ENCODE peak calls at places on chromosomes 7 and 10, in seven cellular contexts. One of them, this sample, is unnamed.

GRCh38 chr10:120328647-120329046 is 128.4 kb upstream of the PLPP4 start:
- DNase-seq in CD8-positive, alpha-beta memory T cell: no peak
- DNase-seq in neuronal stem cell: no peak
- DNase-seq in A549: no peak
- DNase-seq in GM23248: peak
- DNase-seq in hepatocyte: no peak
- DNase-seq in RWPE2: no peak
- DNase-seq in this sample: no peak

GRCh38 chr10:557792-558328 is 131.6 kb downstream of the DIP2C start:
- DNase-seq in CD8-positive, alpha-beta memory T cell: no peak
- DNase-seq in neuronal stem cell: no peak
- DNase-seq in A549: no peak
- DNase-seq in GM23248: peak
- DNase-seq in hepatocyte: no peak
- DNase-seq in RWPE2: no peak
- DNase-seq in this sample: no peak

GRCh38 chr7:134593530-134594392 is 44.9 kb downstream of the AKR1B15 start:
- DNase-seq in CD8-positive, alpha-beta memory T cell: no peak
- DNase-seq in neuronal stem cell: no peak
- DNase-seq in A549: peak
- DNase-seq in GM23248: peak
- DNase-seq in hepatocyte: peak
- DNase-seq in RWPE2: no peak
- DNase-seq in this sample: peak

GRCh38 chr10:69949770-69950169 is 102.9 kb upstream of the MACROH2A2 start:
- DNase-seq in CD8-positive, alpha-beta memory T cell: no peak
- DNase-seq in neuronal stem cell: no peak
- DNase-seq in A549: no peak
- DNase-seq in GM23248: no peak
- DNase-seq in hepatocyte: no peak
- DNase-seq in RWPE2: no peak
- DNase-seq in this sample: no peak

GRCh38 chr10:103855424-103855823 is at the start of gene SH3PXD2A:
- DNase-seq in CD8-positive, alpha-beta memory T cell: no peak
- DNase-seq in neuronal stem cell: peak
- DNase-seq in A549: peak
- DNase-seq in GM23248: peak
- DNase-seq in hepatocyte: peak
- DNase-seq in RWPE2: no peak
- DNase-seq in this sample: peak

GRCh38 chr7:1562611-1563051 is 6.6 kb upstream of the TMEM184A start:
- DNase-seq in CD8-positive, alpha-beta memory T cell: no peak
- DNase-seq in neuronal stem cell: no peak
- DNase-seq in A549: no peak
- DNase-seq in GM23248: no peak
- DNase-seq in hepatocyte: no peak
- DNase-seq in RWPE2: no peak
- DNase-seq in this sample: no peak

GRCh38 chr10:130425881-130426435 is 289.8 kb downstream of the GLRX3 start:
- DNase-seq in CD8-positive, alpha-beta memory T cell: no peak
- DNase-seq in neuronal stem cell: no peak
- DNase-seq in A549: no peak
- DNase-seq in GM23248: no peak
- DNase-seq in hepatocyte: no peak
- DNase-seq in RWPE2: no peak
- DNase-seq in this sample: no peak

GRCh38 chr7:73470208-73470607 is 36.6 kb downstream of the FZD9 start:
- DNase-seq in CD8-positive, alpha-beta memory T cell: no peak
- DNase-seq in neuronal stem cell: no peak
- DNase-seq in A549: no peak
- DNase-seq in GM23248: no peak
- DNase-seq in hepatocyte: no peak
- DNase-seq in RWPE2: no peak
- DNase-seq in this sample: no peak

GRCh38 chr10:63375006-63375405 is 90.8 kb downstream of the JMJD1C start:
- DNase-seq in CD8-positive, alpha-beta memory T cell: no peak
- DNase-seq in neuronal stem cell: no peak
- DNase-seq in A549: no peak
- DNase-seq in GM23248: peak
- DNase-seq in hepatocyte: no peak
- DNase-seq in RWPE2: no peak
- DNase-seq in this sample: no peak

GRCh38 chr10:90125406-90125805 is 424.0 kb downstream of the KIF20B start:
- DNase-seq in CD8-positive, alpha-beta memory T cell: no peak
- DNase-seq in neuronal stem cell: no peak
- DNase-seq in A549: no peak
- DNase-seq in GM23248: no peak
- DNase-seq in hepatocyte: no peak
- DNase-seq in RWPE2: no peak
- DNase-seq in this sample: no peak

GRCh38 chr7:25014735-25015134 is 34.8 kb upstream of the OSBPL3 start:
- DNase-seq in CD8-positive, alpha-beta memory T cell: no peak
- DNase-seq in neuronal stem cell: no peak
- DNase-seq in A549: no peak
- DNase-seq in GM23248: peak
- DNase-seq in hepatocyte: no peak
- DNase-seq in RWPE2: no peak
- DNase-seq in this sample: no peak

GRCh38 chr7:139777948-139778841 is at the start of gene HIPK2:
- DNase-seq in CD8-positive, alpha-beta memory T cell: peak
- DNase-seq in neuronal stem cell: peak
- DNase-seq in A549: peak
- DNase-seq in GM23248: peak
- DNase-seq in hepatocyte: peak
- DNase-seq in RWPE2: no peak
- DNase-seq in this sample: peak

GRCh38 chr7:44140341-44140740 is 791 bp downstream of the MYL7 start:
- DNase-seq in CD8-positive, alpha-beta memory T cell: no peak
- DNase-seq in neuronal stem cell: no peak
- DNase-seq in A549: no peak
- DNase-seq in GM23248: no peak
- DNase-seq in hepatocyte: no peak
- DNase-seq in RWPE2: no peak
- DNase-seq in this sample: no peak

GRCh38 chr7:21113609-21114416 is 314.1 kb upstream of the SP4 start:
- DNase-seq in CD8-positive, alpha-beta memory T cell: no peak
- DNase-seq in neuronal stem cell: no peak
- DNase-seq in A549: no peak
- DNase-seq in GM23248: no peak
- DNase-seq in hepatocyte: no peak
- DNase-seq in RWPE2: no peak
- DNase-seq in this sample: no peak

GRCh38 chr7:33379891-33380525 is 250.6 kb downstream of the BBS9 start:
- DNase-seq in CD8-positive, alpha-beta memory T cell: no peak
- DNase-seq in neuronal stem cell: no peak
- DNase-seq in A549: no peak
- DNase-seq in GM23248: no peak
- DNase-seq in hepatocyte: no peak
- DNase-seq in RWPE2: no peak
- DNase-seq in this sample: no peak

GRCh38 chr7:132574281-132574680 is 2.0 kb downstream of the PLXNA4 start:
- DNase-seq in CD8-positive, alpha-beta memory T cell: no peak
- DNase-seq in neuronal stem cell: no peak
- DNase-seq in A549: no peak
- DNase-seq in GM23248: no peak
- DNase-seq in hepatocyte: no peak
- DNase-seq in RWPE2: no peak
- DNase-seq in this sample: no peak

GRCh38 chr10:23194471-23194965 is 2.4 kb downstream of the PTF1A start:
- DNase-seq in CD8-positive, alpha-beta memory T cell: no peak
- DNase-seq in neuronal stem cell: no peak
- DNase-seq in A549: no peak
- DNase-seq in GM23248: no peak
- DNase-seq in hepatocyte: no peak
- DNase-seq in RWPE2: no peak
- DNase-seq in this sample: no peak

GRCh38 chr7:39921505-39922250 is 28.4 kb upstream of the CDK13 start:
- DNase-seq in CD8-positive, alpha-beta memory T cell: no peak
- DNase-seq in neuronal stem cell: peak
- DNase-seq in A549: no peak
- DNase-seq in GM23248: peak
- DNase-seq in hepatocyte: peak
- DNase-seq in RWPE2: no peak
- DNase-seq in this sample: no peak

GRCh38 chr7:455110-455928 is 64.3 kb downstream of the PDGFA start:
- DNase-seq in CD8-positive, alpha-beta memory T cell: no peak
- DNase-seq in neuronal stem cell: no peak
- DNase-seq in A549: no peak
- DNase-seq in GM23248: no peak
- DNase-seq in hepatocyte: peak
- DNase-seq in RWPE2: no peak
- DNase-seq in this sample: no peak

GRCh38 chr7:21253740-21254687 is 173.9 kb upstream of the SP4 start:
- DNase-seq in CD8-positive, alpha-beta memory T cell: no peak
- DNase-seq in neuronal stem cell: peak
- DNase-seq in A549: peak
- DNase-seq in GM23248: peak
- DNase-seq in hepatocyte: peak
- DNase-seq in RWPE2: no peak
- DNase-seq in this sample: no peak

GRCh38 chr7:97015787-97016391 is 8.7 kb downstream of the DLX5 start:
- DNase-seq in CD8-positive, alpha-beta memory T cell: no peak
- DNase-seq in neuronal stem cell: no peak
- DNase-seq in A549: no peak
- DNase-seq in GM23248: no peak
- DNase-seq in hepatocyte: no peak
- DNase-seq in RWPE2: no peak
- DNase-seq in this sample: no peak
- H3K27ac ChIP-seq in CD8-positive, alpha-beta memory T cell: no peak
- H3K27ac ChIP-seq in neuronal stem cell: no peak
- H3K27ac ChIP-seq in A549: no peak
- H3K27ac ChIP-seq in GM23248: no peak
- H3K27ac ChIP-seq in hepatocyte: peak
- H3K27ac ChIP-seq in RWPE2: no peak
- H3K27ac ChIP-seq in this sample: no peak

DNA sequence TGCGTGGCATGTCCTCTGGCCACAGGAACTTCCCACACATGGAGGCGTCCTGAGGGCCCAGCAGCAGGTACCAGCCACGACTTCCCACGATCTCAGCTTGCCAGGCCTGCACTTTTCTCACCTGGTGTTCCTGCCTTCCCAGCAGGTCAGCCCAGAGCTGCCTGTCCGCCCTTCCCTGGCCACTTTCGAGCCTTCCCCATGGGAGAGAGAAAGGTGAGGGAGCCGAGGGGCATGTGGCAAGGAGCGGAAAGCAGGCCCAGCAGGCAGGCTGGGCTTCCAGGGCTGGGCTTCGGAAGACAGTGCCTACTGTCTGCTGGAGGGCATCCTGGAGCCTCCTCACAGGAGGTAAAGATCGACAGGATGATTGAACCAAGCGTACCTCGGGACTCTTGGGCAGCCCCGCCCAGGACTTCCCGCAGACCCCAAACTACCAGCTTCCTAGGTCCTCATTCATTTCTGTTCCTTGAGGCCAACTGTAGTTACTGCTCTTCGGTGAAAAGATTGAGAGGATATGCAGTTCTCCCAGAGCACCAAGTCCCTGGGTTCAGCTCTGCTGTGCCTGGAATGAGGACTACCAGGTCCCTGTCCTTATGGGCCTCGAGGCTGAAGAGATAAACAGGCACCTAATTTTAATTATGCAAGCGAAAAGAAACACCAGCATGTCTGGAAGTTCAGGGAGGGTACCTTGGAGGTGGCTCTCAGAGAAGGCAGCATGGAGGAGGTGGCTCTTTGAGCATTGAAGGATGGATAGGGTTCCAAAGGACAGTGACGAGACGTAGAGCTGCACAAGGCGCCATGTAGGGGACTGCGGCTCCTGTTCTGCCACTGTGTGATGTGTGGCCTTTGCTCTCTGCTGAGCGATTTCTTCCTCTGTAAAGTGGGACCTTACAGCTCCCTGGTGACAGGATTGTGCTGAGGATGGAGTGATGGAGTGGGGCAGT is 87.8 kb downstream of the ZMIZ1 start:
- DNase-seq in CD8-positive, alpha-beta memory T cell: no peak
- DNase-seq in neuronal stem cell: no peak
- DNase-seq in A549: no peak
- DNase-seq in GM23248: no peak
- DNase-seq in hepatocyte: no peak
- DNase-seq in RWPE2: no peak
- DNase-seq in this sample: no peak
- H3K27ac ChIP-seq in CD8-positive, alpha-beta memory T cell: no peak
- H3K27ac ChIP-seq in neuronal stem cell: peak
- H3K27ac ChIP-seq in A549: peak
- H3K27ac ChIP-seq in GM23248: peak
- H3K27ac ChIP-seq in hepatocyte: peak
- H3K27ac ChIP-seq in RWPE2: peak
- H3K27ac ChIP-seq in this sample: peak

GRCh38 chr7:157012113-157012547 is 1.7 kb upstream of the MNX1 start:
- DNase-seq in CD8-positive, alpha-beta memory T cell: no peak
- DNase-seq in neuronal stem cell: no peak
- DNase-seq in A549: no peak
- DNase-seq in GM23248: no peak
- DNase-seq in hepatocyte: no peak
- DNase-seq in RWPE2: no peak
- DNase-seq in this sample: no peak
- H3K27ac ChIP-seq in CD8-positive, alpha-beta memory T cell: no peak
- H3K27ac ChIP-seq in neuronal stem cell: no peak
- H3K27ac ChIP-seq in A549: no peak
- H3K27ac ChIP-seq in GM23248: no peak
- H3K27ac ChIP-seq in hepatocyte: no peak
- H3K27ac ChIP-seq in RWPE2: no peak
- H3K27ac ChIP-seq in this sample: no peak

DNA sequence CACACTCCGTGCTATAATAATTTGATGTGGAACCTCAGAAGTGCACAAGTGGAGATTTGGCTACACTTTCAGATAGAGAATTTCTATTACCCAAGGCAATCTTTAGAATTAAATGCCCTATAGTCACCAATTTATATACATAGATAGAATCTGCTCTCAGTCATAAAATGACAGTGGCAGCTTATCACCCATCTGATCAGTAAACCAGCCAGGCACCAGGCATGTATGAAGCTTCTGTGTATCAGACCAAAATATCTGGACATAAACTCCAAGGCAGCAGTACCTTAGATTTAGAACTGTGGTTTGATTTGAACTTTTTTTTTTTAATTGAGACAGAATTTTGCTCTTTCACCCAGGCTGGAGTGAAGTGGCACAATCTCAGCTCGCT is 180.9 kb downstream of the IPMK start:
- DNase-seq in CD8-positive, alpha-beta memory T cell: no peak
- DNase-seq in neuronal stem cell: no peak
- DNase-seq in A549: no peak
- DNase-seq in GM23248: no peak
- DNase-seq in hepatocyte: no peak
- DNase-seq in RWPE2: no peak
- DNase-seq in this sample: no peak
- H3K27ac ChIP-seq in CD8-positive, alpha-beta memory T cell: no peak
- H3K27ac ChIP-seq in neuronal stem cell: no peak
- H3K27ac ChIP-seq in A549: no peak
- H3K27ac ChIP-seq in GM23248: no peak
- H3K27ac ChIP-seq in hepatocyte: no peak
- H3K27ac ChIP-seq in RWPE2: no peak
- H3K27ac ChIP-seq in this sample: no peak

GRCh38 chr10:114340816-114341215 is 63.5 kb downstream of the AFAP1L2 start:
- DNase-seq in CD8-positive, alpha-beta memory T cell: no peak
- DNase-seq in neuronal stem cell: no peak
- DNase-seq in A549: no peak
- DNase-seq in GM23248: no peak
- DNase-seq in hepatocyte: no peak
- DNase-seq in RWPE2: no peak
- DNase-seq in this sample: no peak
- H3K27ac ChIP-seq in CD8-positive, alpha-beta memory T cell: no peak
- H3K27ac ChIP-seq in neuronal stem cell: no peak
- H3K27ac ChIP-seq in A549: no peak
- H3K27ac ChIP-seq in GM23248: no peak
- H3K27ac ChIP-seq in hepatocyte: no peak
- H3K27ac ChIP-seq in RWPE2: no peak
- H3K27ac ChIP-seq in this sample: no peak

This sample was measured in substantia nigra.